ENCODE peak calls at places on chromosomes 12 and 14, in six cellular contexts. Z, J, C, A, W and K are unnamed samples.

GRCh38 chr14:88630565-88630964 is 67.7 kb downstream of the ZC3H14 start:
- DNase-seq in J (no peak), Z (no peak), W (no peak), A (no peak), C (no peak), K (no peak)

GRCh38 chr12:117890137-117890536 is 78.7 kb downstream of the KSR2 start:
- DNase-seq in J (no peak), A (no peak), W (no peak), C (no peak), Z (no peak), K (peak)

GRCh38 chr14:96592591-96593388 is 90.6 kb downstream of the PAPOLA start:
- DNase-seq in A (peak), J (peak), Z (peak), W (no peak), C (peak), K (peak)

GRCh38 chr12:31586703-31587102 is 4.2 kb downstream of the DENND5B start:
- DNase-seq in Z (no peak), A (no peak), C (no peak), J (no peak), W (no peak), K (no peak)

GRCh38 chr14:37340353-37340752 is 142.6 kb downstream of the MIPOL1 start:
- DNase-seq in Z (no peak), A (peak), J (no peak), W (no peak), C (no peak), K (peak)

GRCh38 chr12:66397574-66397973 is 95.3 kb downstream of the HELB start:
- DNase-seq in W (no peak), Z (no peak), A (no peak), J (no peak), C (no peak), K (no peak)

GRCh38 chr14:65100905-65101541 is 1.3 kb downstream of the MAX start:
- DNase-seq in Z (no peak), C (no peak), J (no peak), A (no peak), W (no peak), K (no peak)

GRCh38 chr12:121626087-121626852 is at the start of gene ORAI1:
- DNase-seq in Z (peak), W (no peak), A (peak), C (peak), J (peak), K (peak)

GRCh38 chr14:99664636-99665273 is 19.3 kb upstream of the CYP46A1 start:
- DNase-seq in Z (no peak), J (no peak), C (no peak), A (no peak), W (no peak), K (no peak)

GRCh38 chr14:32938719-32939253 is at the start of gene NPAS3:
- DNase-seq in J (no peak), A (no peak), Z (no peak), W (no peak), C (peak), K (peak)

GRCh38 chr14:54475911-54476310 is 12.9 kb downstream of the GMFB start:
- DNase-seq in Z (no peak), W (no peak), A (no peak), C (no peak), J (no peak), K (no peak)

GRCh38 chr14:28057286-28058011 is 709.1 kb upstream of the FOXG1 start:
- DNase-seq in J (no peak), W (no peak), Z (no peak), A (no peak), C (peak), K (peak)

GRCh38 chr12:31780096-31780495 is 51.3 kb upstream of the AMN1 start:
- DNase-seq in A (no peak), Z (no peak), C (no peak), W (no peak), J (no peak), K (no peak)